ENCODE peak calls at places on chromosomes 6 and 20, in nine cellular contexts. W is adrenal gland; D is Kasumi-1; E is T-helper 1 cell; A is GM23248; S is NCI-H2081; O is activated naive CD4-positive, alpha-beta T cell; N is AG08396; I is ecto neural progenitor cell. Y is an unnamed sample.

GRCh38 chr6:108752733-108753392 is 95.4 kb upstream of the ARMC2 start:
- DNase-seq in W (peak; percentile 14), D (no peak), E (no peak), A (no peak), S (no peak), O (no peak), N (no peak), I (no peak), Y (no peak)

GRCh38 chr6:80959034-80959433 is 793.4 kb downstream of the TENT5A start:
- DNase-seq in W (no peak), D (no peak), E (no peak), A (no peak), S (no peak), O (no peak), N (no peak), I (no peak), Y (no peak)

GRCh38 chr6:129306826-129307225 is 403.2 kb downstream of the ARHGAP18 start:
- DNase-seq in W (no peak), D (no peak), E (no peak), A (no peak), S (no peak), O (no peak), N (no peak), I (no peak), Y (no peak)

GRCh38 chr6:4972438-4972837 is 31.4 kb downstream of the RPP40 start:
- DNase-seq in W (no peak), D (no peak), E (no peak), A (no peak), S (no peak), O (no peak), N (no peak), I (no peak), Y (peak; percentile 57)

GRCh38 chr6:170205126-170205525 is 85.8 kb downstream of the DLL1 start:
- DNase-seq in W (no peak), D (no peak), E (no peak), A (no peak), S (no peak), O (no peak), N (no peak), I (peak; percentile 25), Y (peak; percentile 40)

GRCh38 chr20:63279931-63280330 is 7.3 kb downstream of the ARFGAP1 start:
- DNase-seq in W (no peak), D (no peak), E (no peak), A (no peak), S (no peak), O (no peak), N (no peak), I (no peak), Y (no peak)

GRCh38 chr6:52558266-52559000 is 18.4 kb downstream of the TRAM2 start:
- DNase-seq in W (no peak), D (no peak), E (no peak), A (peak; percentile 59), S (no peak), O (no peak), N (no peak), I (no peak), Y (no peak)

GRCh38 chr20:25493748-25494505 is 86.5 kb downstream of the GINS1 start:
- DNase-seq in W (no peak), D (no peak), E (no peak), A (no peak), S (no peak), O (no peak), N (no peak), I (no peak), Y (no peak)

GRCh38 chr6:87846446-87846845 is 144.4 kb upstream of the AKIRIN2 start:
- DNase-seq in W (no peak), D (no peak), E (no peak), A (no peak), S (no peak), O (no peak), N (no peak), I (no peak), Y (no peak)

GRCh38 chr6:92687278-92687677 is 732.1 kb downstream of the EPHA7 start:
- DNase-seq in W (no peak), D (no peak), E (no peak), A (no peak), S (no peak), O (no peak), N (no peak), I (no peak), Y (no peak)

GRCh38 chr6:155188707-155189496 is 74.9 kb upstream of the CLDN20 start:
- DNase-seq in W (no peak), D (no peak), E (no peak), A (peak; percentile 98), S (no peak), O (no peak), N (peak; percentile 59), I (no peak), Y (no peak)

GRCh38 chr20:6381887-6382286 is 259.1 kb upstream of the FERMT1 start:
- DNase-seq in W (no peak), D (no peak), E (no peak), A (peak; percentile 13), S (no peak), O (no peak), N (peak; percentile 17), I (no peak), Y (no peak)

GRCh38 chr6:87772597-87773530 is 70.8 kb upstream of the AKIRIN2 start:
- DNase-seq in W (no peak), D (no peak), E (no peak), A (peak; percentile 19), S (peak; percentile 17), O (no peak), N (peak; percentile 15), I (no peak), Y (no peak)

GRCh38 chr6:43276180-43277082 is 21.6 kb upstream of the SLC22A7 start:
- DNase-seq in W (no peak), D (no peak), E (no peak), A (peak; percentile 27), S (no peak), O (no peak), N (no peak), I (no peak), Y (no peak)

GRCh38 chr20:34536798-34537394 is 20.7 kb downstream of the DYNLRB1 start:
- DNase-seq in W (peak; percentile 73), D (peak; percentile 86), E (no peak), A (peak; percentile 67), S (no peak), O (no peak), N (no peak), I (peak; percentile 67), Y (no peak)

GRCh38 chr6:166618866-166619761 is 7.9 kb downstream of the RPS6KA2 start:
- DNase-seq in W (no peak), D (no peak), E (no peak), A (peak; percentile 78), S (no peak), O (no peak), N (no peak), I (no peak), Y (peak; percentile 69)

GRCh38 chr6:34295721-34296120 is 46.9 kb upstream of the SMIM29 start:
- DNase-seq in W (no peak), D (peak; percentile 39), E (no peak), A (no peak), S (no peak), O (no peak), N (no peak), I (no peak), Y (no peak)

GRCh38 chr6:157184202-157185015 is 138.9 kb downstream of the TMEM242 start:
- DNase-seq in W (peak; percentile 86), D (peak; percentile 33), E (peak; percentile 46), A (peak; percentile 82), S (peak; percentile 41), O (peak; percentile 36), N (peak; percentile 85), I (peak; percentile 78), Y (no peak)

GRCh38 chr20:61525781-61526431 is 273.8 kb downstream of the CDH4 start:
- DNase-seq in W (no peak), D (no peak), E (no peak), A (peak; percentile 12), S (no peak), O (no peak), N (peak; percentile 67), I (no peak), Y (no peak)

GRCh38 chr6:143561105-143561704 is 49.7 kb upstream of the FUCA2 start:
- DNase-seq in W (no peak), D (no peak), E (no peak), A (no peak), S (no peak), O (no peak), N (no peak), I (no peak), Y (no peak)

GRCh38 chr6:87539554-87539953 is 50.2 kb downstream of the RARS2 start:
- DNase-seq in W (no peak), D (no peak), E (no peak), A (no peak), S (no peak), O (no peak), N (no peak), I (no peak), Y (no peak)

GRCh38 chr6:121592955-121593665 is 157.7 kb downstream of the GJA1 start:
- DNase-seq in W (no peak), D (no peak), E (no peak), A (no peak), S (peak; percentile 35), O (no peak), N (peak; percentile 10), I (no peak), Y (no peak)

GRCh38 chr6:109296305-109296915 is 85.9 kb downstream of the CD164 start:
- DNase-seq in W (no peak), D (no peak), E (no peak), A (peak; percentile 15), S (no peak), O (no peak), N (no peak), I (no peak), Y (no peak)

GRCh38 chr6:169803816-169804340 is 52.5 kb downstream of the ERMARD start:
- DNase-seq in W (peak; percentile 11), D (no peak), E (no peak), A (no peak), S (no peak), O (no peak), N (no peak), I (no peak), Y (no peak)

GRCh38 chr6:96963809-96964208 is 39.3 kb downstream of the KLHL32 start:
- DNase-seq in W (no peak), D (no peak), E (no peak), A (no peak), S (no peak), O (no peak), N (no peak), I (no peak), Y (no peak)

GRCh38 chr6:121849477-121849876 is 414.0 kb downstream of the GJA1 start:
- DNase-seq in W (peak; percentile 79), D (peak; percentile 76), E (no peak), A (peak; percentile 72), S (peak; percentile 22), O (no peak), N (peak; percentile 71), I (peak; percentile 64), Y (no peak)

GRCh38 chr6:35161265-35161664 is 20.1 kb upstream of the TCP11 start:
- DNase-seq in W (no peak), D (no peak), E (no peak), A (no peak), S (no peak), O (no peak), N (no peak), I (no peak), Y (no peak)

GRCh38 chr20:37357481-37358365 is 11.8 kb downstream of the SRC start:
- DNase-seq in W (no peak), D (peak; percentile 93), E (no peak), A (no peak), S (no peak), O (no peak), N (no peak), I (no peak), Y (no peak)

GRCh38 chr6:34182751-34183531 is 37.1 kb upstream of the GRM4 start:
- DNase-seq in W (no peak), D (peak; percentile 98), E (peak; percentile 64), A (no peak), S (no peak), O (no peak), N (no peak), I (no peak), Y (no peak)

Y was measured in osteocyte.